ENCODE peak calls at places on chromosomes 12 and 14, in four cellular contexts. One of them, this sample, is unnamed.

GRCh38 chr12:113090740-113091139 is 34.2 kb downstream of the DTX1 start:
- DNase-seq in AG04449: no peak
- DNase-seq in renal cortical epithelial cell: no peak
- DNase-seq in mesendoderm: no peak
- DNase-seq in this sample: no peak

GRCh38 chr12:11209098-11209497 is 22.4 kb upstream of the TAS2R42 start:
- DNase-seq in mesendoderm: peak
- DNase-seq in renal cortical epithelial cell: no peak
- DNase-seq in AG04449: no peak
- DNase-seq in this sample: no peak

GRCh38 chr14:70317969-70318634 is 41.4 kb downstream of the COX16 start:
- DNase-seq in mesendoderm: peak
- DNase-seq in AG04449: peak
- DNase-seq in renal cortical epithelial cell: peak
- DNase-seq in this sample: peak

GRCh38 chr14:61149896-61150295 is 131.2 kb downstream of the TMEM30B start:
- DNase-seq in AG04449: no peak
- DNase-seq in renal cortical epithelial cell: no peak
- DNase-seq in mesendoderm: no peak
- DNase-seq in this sample: no peak

GRCh38 chr12:39300799-39301198 is 142.1 kb downstream of the KIF21A start:
- DNase-seq in mesendoderm: no peak
- DNase-seq in AG04449: no peak
- DNase-seq in renal cortical epithelial cell: no peak
- DNase-seq in this sample: no peak

GRCh38 chr14:91927216-91927615 is 20.3 kb downstream of the FBLN5 start:
- DNase-seq in AG04449: no peak
- DNase-seq in mesendoderm: no peak
- DNase-seq in renal cortical epithelial cell: no peak
- DNase-seq in this sample: no peak

GRCh38 chr12:84305144-84305543 is 607.5 kb downstream of the SLC6A15 start:
- DNase-seq in renal cortical epithelial cell: no peak
- DNase-seq in mesendoderm: peak
- DNase-seq in AG04449: no peak
- DNase-seq in this sample: no peak

GRCh38 chr14:52922656-52923055 is 28.2 kb downstream of the FERMT2 start:
- DNase-seq in AG04449: no peak
- DNase-seq in renal cortical epithelial cell: peak
- DNase-seq in mesendoderm: no peak
- DNase-seq in this sample: peak

GRCh38 chr12:118103601-118104382 is at the start of gene VSIG10:
- DNase-seq in renal cortical epithelial cell: peak
- DNase-seq in mesendoderm: peak
- DNase-seq in AG04449: no peak
- DNase-seq in this sample: peak

GRCh38 chr14:68284834-68285233 is 465.3 kb downstream of the RAD51B start:
- DNase-seq in AG04449: no peak
- DNase-seq in mesendoderm: no peak
- DNase-seq in renal cortical epithelial cell: peak
- DNase-seq in this sample: no peak

GRCh38 chr12:89859513-89860220 is 151.0 kb upstream of the ATP2B1 start:
- DNase-seq in AG04449: no peak
- DNase-seq in mesendoderm: no peak
- DNase-seq in renal cortical epithelial cell: peak
- DNase-seq in this sample: no peak

GRCh38 chr14:97538749-97539388 is 741.7 kb downstream of the VRK1 start:
- DNase-seq in mesendoderm: no peak
- DNase-seq in renal cortical epithelial cell: no peak
- DNase-seq in AG04449: no peak
- DNase-seq in this sample: no peak

GRCh38 chr12:130481392-130481879 is 143.7 kb downstream of the PIWIL1 start:
- DNase-seq in renal cortical epithelial cell: no peak
- DNase-seq in AG04449: no peak
- DNase-seq in mesendoderm: no peak
- DNase-seq in this sample: no peak

GRCh38 chr12:101021442-101021841 is 188.6 kb downstream of the SLC5A8 start:
- DNase-seq in AG04449: no peak
- DNase-seq in mesendoderm: no peak
- DNase-seq in renal cortical epithelial cell: no peak
- DNase-seq in this sample: no peak

GRCh38 chr12:120231316-120232011 is 30.6 kb upstream of the RPLP0 start:
- DNase-seq in AG04449: peak
- DNase-seq in mesendoderm: peak
- DNase-seq in renal cortical epithelial cell: peak
- DNase-seq in this sample: peak

GRCh38 chr14:29558516-29558915 is 369.1 kb downstream of the PRKD1 start:
- DNase-seq in renal cortical epithelial cell: no peak
- DNase-seq in AG04449: peak
- DNase-seq in mesendoderm: no peak
- DNase-seq in this sample: no peak

GRCh38 chr14:32225378-32225920 is 22.4 kb upstream of the RNU6-8 start:
- DNase-seq in renal cortical epithelial cell: no peak
- DNase-seq in mesendoderm: peak
- DNase-seq in AG04449: no peak
- DNase-seq in this sample: no peak

GRCh38 chr12:40001406-40001805 is 104.5 kb downstream of the SLC2A13 start:
- DNase-seq in renal cortical epithelial cell: no peak
- DNase-seq in mesendoderm: no peak
- DNase-seq in AG04449: no peak
- DNase-seq in this sample: no peak

GRCh38 chr12:17802657-17803641 is 287.0 kb downstream of the RERGL start:
- DNase-seq in renal cortical epithelial cell: no peak
- DNase-seq in mesendoderm: peak
- DNase-seq in AG04449: no peak
- DNase-seq in this sample: peak

GRCh38 chr12:77947326-77947725 is 116.6 kb downstream of the NAV3 start:
- DNase-seq in mesendoderm: no peak
- DNase-seq in renal cortical epithelial cell: peak
- DNase-seq in AG04449: peak
- DNase-seq in this sample: peak

GRCh38 chr12:54240129-54240528 is 39.8 kb downstream of the CBX5 start:
- DNase-seq in renal cortical epithelial cell: no peak
- DNase-seq in mesendoderm: no peak
- DNase-seq in AG04449: no peak
- DNase-seq in this sample: no peak

GRCh38 chr12:123916729-123917128 is 55.9 kb downstream of the CCDC92 start:
- DNase-seq in AG04449: no peak
- DNase-seq in mesendoderm: peak
- DNase-seq in renal cortical epithelial cell: peak
- DNase-seq in this sample: no peak

GRCh38 chr12:108253540-108253939 is 85.6 kb downstream of the CMKLR1 start:
- DNase-seq in mesendoderm: peak
- DNase-seq in AG04449: no peak
- DNase-seq in renal cortical epithelial cell: no peak
- DNase-seq in this sample: no peak

GRCh38 chr12:72272731-72273498 is 745 bp downstream of the TRHDE start:
- DNase-seq in renal cortical epithelial cell: peak
- DNase-seq in mesendoderm: peak
- DNase-seq in AG04449: no peak
- DNase-seq in this sample: peak

GRCh38 chr12:50017047-50017446 is 8.2 kb downstream of the RACGAP1 start:
- DNase-seq in renal cortical epithelial cell: peak
- DNase-seq in AG04449: no peak
- DNase-seq in mesendoderm: no peak
- DNase-seq in this sample: no peak

GRCh38 chr12:95836185-95836609 is 22.6 kb upstream of the SNRPF start:
- DNase-seq in renal cortical epithelial cell: peak
- DNase-seq in mesendoderm: no peak
- DNase-seq in AG04449: no peak
- DNase-seq in this sample: no peak

GRCh38 chr12:120342156-120342555 is 14.6 kb upstream of the PLA2G1B start:
- DNase-seq in AG04449: no peak
- DNase-seq in mesendoderm: no peak
- DNase-seq in renal cortical epithelial cell: no peak
- DNase-seq in this sample: no peak

GRCh38 chr14:24312736-24313507 is 1.6 kb downstream of the LTB4R start:
- DNase-seq in mesendoderm: no peak
- DNase-seq in AG04449: no peak
- DNase-seq in renal cortical epithelial cell: peak
- DNase-seq in this sample: no peak

GRCh38 chr12:32302218-32302826 is 97.0 kb upstream of the FGD4 start:
- DNase-seq in renal cortical epithelial cell: peak
- DNase-seq in mesendoderm: peak
- DNase-seq in AG04449: no peak
- DNase-seq in this sample: no peak

GRCh38 chr14:104821229-104821945 is 20.5 kb downstream of the ZBTB42 start:
- DNase-seq in renal cortical epithelial cell: no peak
- DNase-seq in AG04449: no peak
- DNase-seq in mesendoderm: no peak
- DNase-seq in this sample: no peak

GRCh38 chr14:74841230-74842207 is 34.4 kb downstream of the PROX2 start:
- DNase-seq in renal cortical epithelial cell: no peak
- DNase-seq in mesendoderm: no peak
- DNase-seq in AG04449: no peak
- DNase-seq in this sample: no peak

GRCh38 chr12:2445968-2446367 is 348.8 kb upstream of the FKBP4 start:
- DNase-seq in mesendoderm: no peak
- DNase-seq in AG04449: no peak
- DNase-seq in renal cortical epithelial cell: no peak
- DNase-seq in this sample: no peak

GRCh38 chr14:22492601-22493000 is 96.4 kb downstream of the DAD1 start:
- DNase-seq in renal cortical epithelial cell: no peak
- DNase-seq in AG04449: no peak
- DNase-seq in mesendoderm: no peak
- DNase-seq in this sample: no peak

GRCh38 chr12:106030210-106031175 is 108.3 kb downstream of the NUAK1 start:
- DNase-seq in mesendoderm: peak
- DNase-seq in AG04449: peak
- DNase-seq in renal cortical epithelial cell: peak
- DNase-seq in this sample: no peak

GRCh38 chr12:107027304-107028053 is 40.5 kb upstream of the MTERF2 start:
- DNase-seq in AG04449: peak
- DNase-seq in renal cortical epithelial cell: peak
- DNase-seq in mesendoderm: peak
- DNase-seq in this sample: peak

GRCh38 chr12:9133243-9133938 is 17.7 kb upstream of the A2M start:
- DNase-seq in mesendoderm: no peak
- DNase-seq in AG04449: no peak
- DNase-seq in renal cortical epithelial cell: no peak
- DNase-seq in this sample: no peak

GRCh38 chr14:70721542-70721941 is 79.8 kb downstream of the TTC9 start:
- DNase-seq in mesendoderm: peak
- DNase-seq in AG04449: no peak
- DNase-seq in renal cortical epithelial cell: peak
- DNase-seq in this sample: no peak

GRCh38 chr12:111035578-111036301 is 115.4 kb upstream of the MYL2 start:
- DNase-seq in renal cortical epithelial cell: no peak
- DNase-seq in AG04449: no peak
- DNase-seq in mesendoderm: peak
- DNase-seq in this sample: no peak

This sample was measured in Caki2.